ENCODE peak calls at places on chromosomes 6 and 20, in seven cellular contexts. One of them, this sample, is unnamed.

GRCh38 chr6:112773217-112773616 is 426.1 kb downstream of the RFPL4B start:
- DNase-seq in effector CD8-positive, alpha-beta T cell: no peak
- DNase-seq in T-cell: no peak
- DNase-seq in NCI-H446 treated with DMSO at 0.1 percent for 48 hours: no peak
- DNase-seq in tibial artery: no peak
- DNase-seq in RPMI7951: no peak
- DNase-seq in M059J: peak
- DNase-seq in this sample: no peak

GRCh38 chr6:1390805-1391511 is 1.6 kb downstream of the FOXF2 start:
- DNase-seq in tibial artery: no peak
- DNase-seq in effector CD8-positive, alpha-beta T cell: no peak
- DNase-seq in NCI-H446 treated with DMSO at 0.1 percent for 48 hours: no peak
- DNase-seq in M059J: no peak
- DNase-seq in RPMI7951: peak
- DNase-seq in T-cell: no peak
- DNase-seq in this sample: no peak

GRCh38 chr6:18595774-18596528 is 208.8 kb downstream of the RNF144B start:
- DNase-seq in effector CD8-positive, alpha-beta T cell: peak
- DNase-seq in T-cell: peak
- DNase-seq in tibial artery: peak
- DNase-seq in NCI-H446 treated with DMSO at 0.1 percent for 48 hours: peak
- DNase-seq in RPMI7951: peak
- DNase-seq in M059J: peak
- DNase-seq in this sample: no peak

GRCh38 chr6:151431336-151431735 is 20.6 kb downstream of the RMND1 start:
- DNase-seq in NCI-H446 treated with DMSO at 0.1 percent for 48 hours: no peak
- DNase-seq in tibial artery: no peak
- DNase-seq in M059J: no peak
- DNase-seq in effector CD8-positive, alpha-beta T cell: no peak
- DNase-seq in RPMI7951: no peak
- DNase-seq in T-cell: no peak
- DNase-seq in this sample: no peak

GRCh38 chr6:82396964-82397761 is 33.5 kb downstream of the TPBG start:
- DNase-seq in RPMI7951: peak
- DNase-seq in T-cell: no peak
- DNase-seq in tibial artery: no peak
- DNase-seq in NCI-H446 treated with DMSO at 0.1 percent for 48 hours: no peak
- DNase-seq in effector CD8-positive, alpha-beta T cell: no peak
- DNase-seq in M059J: peak
- DNase-seq in this sample: no peak

GRCh38 chr20:32019156-32019510 is 8.9 kb downstream of the CCM2L start:
- DNase-seq in M059J: no peak
- DNase-seq in tibial artery: no peak
- DNase-seq in RPMI7951: no peak
- DNase-seq in effector CD8-positive, alpha-beta T cell: no peak
- DNase-seq in T-cell: no peak
- DNase-seq in NCI-H446 treated with DMSO at 0.1 percent for 48 hours: no peak
- DNase-seq in this sample: no peak

GRCh38 chr6:44088827-44089590 is 38.2 kb downstream of the MRPL14 start:
- DNase-seq in RPMI7951: no peak
- DNase-seq in T-cell: no peak
- DNase-seq in tibial artery: no peak
- DNase-seq in M059J: no peak
- DNase-seq in effector CD8-positive, alpha-beta T cell: no peak
- DNase-seq in NCI-H446 treated with DMSO at 0.1 percent for 48 hours: no peak
- DNase-seq in this sample: no peak

GRCh38 chr6:116287668-116288282 is 8.0 kb upstream of the TSPYL1 start:
- DNase-seq in RPMI7951: peak
- DNase-seq in M059J: peak
- DNase-seq in tibial artery: no peak
- DNase-seq in effector CD8-positive, alpha-beta T cell: no peak
- DNase-seq in NCI-H446 treated with DMSO at 0.1 percent for 48 hours: peak
- DNase-seq in T-cell: no peak
- DNase-seq in this sample: no peak

GRCh38 chr6:100116409-100117194 is 122.6 kb upstream of the MCHR2 start:
- DNase-seq in M059J: peak
- DNase-seq in T-cell: no peak
- DNase-seq in RPMI7951: peak
- DNase-seq in NCI-H446 treated with DMSO at 0.1 percent for 48 hours: peak
- DNase-seq in effector CD8-positive, alpha-beta T cell: no peak
- DNase-seq in tibial artery: no peak
- DNase-seq in this sample: no peak

GRCh38 chr20:25011831-25012241 is 19.3 kb upstream of the APMAP start:
- DNase-seq in effector CD8-positive, alpha-beta T cell: no peak
- DNase-seq in M059J: no peak
- DNase-seq in RPMI7951: no peak
- DNase-seq in T-cell: no peak
- DNase-seq in NCI-H446 treated with DMSO at 0.1 percent for 48 hours: no peak
- DNase-seq in tibial artery: peak
- DNase-seq in this sample: peak

GRCh38 chr20:46784450-46785127 is 75.1 kb downstream of the SLC2A10 start:
- DNase-seq in tibial artery: no peak
- DNase-seq in RPMI7951: peak
- DNase-seq in effector CD8-positive, alpha-beta T cell: no peak
- DNase-seq in T-cell: no peak
- DNase-seq in NCI-H446 treated with DMSO at 0.1 percent for 48 hours: no peak
- DNase-seq in M059J: peak
- DNase-seq in this sample: no peak

GRCh38 chr6:41637179-41638001 is 878 bp upstream of the MDFI start:
- DNase-seq in NCI-H446 treated with DMSO at 0.1 percent for 48 hours: no peak
- DNase-seq in RPMI7951: no peak
- DNase-seq in T-cell: no peak
- DNase-seq in M059J: no peak
- DNase-seq in tibial artery: no peak
- DNase-seq in effector CD8-positive, alpha-beta T cell: no peak
- DNase-seq in this sample: no peak

GRCh38 chr20:22946594-22946993 is 88.5 kb upstream of the SSTR4 start:
- DNase-seq in RPMI7951: no peak
- DNase-seq in M059J: no peak
- DNase-seq in effector CD8-positive, alpha-beta T cell: no peak
- DNase-seq in tibial artery: no peak
- DNase-seq in NCI-H446 treated with DMSO at 0.1 percent for 48 hours: no peak
- DNase-seq in T-cell: no peak
- DNase-seq in this sample: no peak

GRCh38 chr6:148980234-148980633 is 233.4 kb downstream of the UST start:
- DNase-seq in tibial artery: no peak
- DNase-seq in effector CD8-positive, alpha-beta T cell: no peak
- DNase-seq in NCI-H446 treated with DMSO at 0.1 percent for 48 hours: no peak
- DNase-seq in RPMI7951: no peak
- DNase-seq in T-cell: no peak
- DNase-seq in M059J: no peak
- DNase-seq in this sample: no peak

GRCh38 chr20:44582321-44583025 is at the start of gene PKIG:
- DNase-seq in tibial artery: peak
- DNase-seq in T-cell: no peak
- DNase-seq in M059J: peak
- DNase-seq in RPMI7951: peak
- DNase-seq in NCI-H446 treated with DMSO at 0.1 percent for 48 hours: no peak
- DNase-seq in effector CD8-positive, alpha-beta T cell: no peak
- DNase-seq in this sample: peak

GRCh38 chr6:36245572-36246031 is 24.3 kb upstream of the PNPLA1 start:
- DNase-seq in M059J: no peak
- DNase-seq in effector CD8-positive, alpha-beta T cell: no peak
- DNase-seq in T-cell: peak
- DNase-seq in NCI-H446 treated with DMSO at 0.1 percent for 48 hours: no peak
- DNase-seq in RPMI7951: no peak
- DNase-seq in tibial artery: no peak
- DNase-seq in this sample: no peak

GRCh38 chr6:14727494-14728395 is 518.1 kb upstream of the JARID2 start:
- DNase-seq in T-cell: no peak
- DNase-seq in M059J: no peak
- DNase-seq in RPMI7951: no peak
- DNase-seq in NCI-H446 treated with DMSO at 0.1 percent for 48 hours: no peak
- DNase-seq in effector CD8-positive, alpha-beta T cell: no peak
- DNase-seq in tibial artery: peak
- DNase-seq in this sample: no peak

GRCh38 chr20:21514553-21515251 is 838 bp upstream of the NKX2-2 start:
- DNase-seq in tibial artery: no peak
- DNase-seq in T-cell: no peak
- DNase-seq in RPMI7951: no peak
- DNase-seq in effector CD8-positive, alpha-beta T cell: no peak
- DNase-seq in NCI-H446 treated with DMSO at 0.1 percent for 48 hours: no peak
- DNase-seq in M059J: peak
- DNase-seq in this sample: no peak

GRCh38 chr20:25274891-25275812 is 27.3 kb downstream of the PYGB start:
- DNase-seq in M059J: no peak
- DNase-seq in T-cell: no peak
- DNase-seq in tibial artery: peak
- DNase-seq in effector CD8-positive, alpha-beta T cell: no peak
- DNase-seq in RPMI7951: no peak
- DNase-seq in NCI-H446 treated with DMSO at 0.1 percent for 48 hours: no peak
- DNase-seq in this sample: peak

GRCh38 chr6:130602151-130602770 is 224.9 kb upstream of the SMLR1 start:
- DNase-seq in effector CD8-positive, alpha-beta T cell: no peak
- DNase-seq in tibial artery: no peak
- DNase-seq in T-cell: no peak
- DNase-seq in RPMI7951: peak
- DNase-seq in NCI-H446 treated with DMSO at 0.1 percent for 48 hours: no peak
- DNase-seq in M059J: peak
- DNase-seq in this sample: no peak

GRCh38 chr6:96520851-96521115 is 823 bp upstream of the UFL1 start:
- DNase-seq in tibial artery: no peak
- DNase-seq in T-cell: no peak
- DNase-seq in RPMI7951: peak
- DNase-seq in effector CD8-positive, alpha-beta T cell: no peak
- DNase-seq in NCI-H446 treated with DMSO at 0.1 percent for 48 hours: no peak
- DNase-seq in M059J: peak
- DNase-seq in this sample: no peak

GRCh38 chr20:24781061-24781980 is 167.7 kb upstream of the CST7 start:
- DNase-seq in tibial artery: no peak
- DNase-seq in RPMI7951: peak
- DNase-seq in effector CD8-positive, alpha-beta T cell: no peak
- DNase-seq in M059J: peak
- DNase-seq in NCI-H446 treated with DMSO at 0.1 percent for 48 hours: peak
- DNase-seq in T-cell: no peak
- DNase-seq in this sample: no peak

GRCh38 chr6:46412662-46413061 is 78.6 kb downstream of the RCAN2 start:
- DNase-seq in T-cell: no peak
- DNase-seq in tibial artery: no peak
- DNase-seq in NCI-H446 treated with DMSO at 0.1 percent for 48 hours: no peak
- DNase-seq in M059J: peak
- DNase-seq in effector CD8-positive, alpha-beta T cell: no peak
- DNase-seq in RPMI7951: peak
- DNase-seq in this sample: no peak

GRCh38 chr6:101640131-101640530 is 246.6 kb downstream of the GRIK2 start:
- DNase-seq in tibial artery: no peak
- DNase-seq in T-cell: no peak
- DNase-seq in RPMI7951: no peak
- DNase-seq in NCI-H446 treated with DMSO at 0.1 percent for 48 hours: no peak
- DNase-seq in effector CD8-positive, alpha-beta T cell: no peak
- DNase-seq in M059J: peak
- DNase-seq in this sample: no peak

GRCh38 chr6:164098857-164099534 is 684.5 kb downstream of the QKI start:
- DNase-seq in M059J: no peak
- DNase-seq in tibial artery: no peak
- DNase-seq in RPMI7951: peak
- DNase-seq in NCI-H446 treated with DMSO at 0.1 percent for 48 hours: no peak
- DNase-seq in effector CD8-positive, alpha-beta T cell: no peak
- DNase-seq in T-cell: no peak
- DNase-seq in this sample: peak

GRCh38 chr6:44117397-44118128 is 9.7 kb downstream of the MRPL14 start:
- DNase-seq in T-cell: no peak
- DNase-seq in M059J: peak
- DNase-seq in RPMI7951: no peak
- DNase-seq in NCI-H446 treated with DMSO at 0.1 percent for 48 hours: no peak
- DNase-seq in tibial artery: no peak
- DNase-seq in effector CD8-positive, alpha-beta T cell: no peak
- DNase-seq in this sample: no peak

GRCh38 chr6:107360476-107360875 is 98.9 kb downstream of the PDSS2 start:
- DNase-seq in T-cell: no peak
- DNase-seq in effector CD8-positive, alpha-beta T cell: no peak
- DNase-seq in M059J: no peak
- DNase-seq in RPMI7951: no peak
- DNase-seq in tibial artery: no peak
- DNase-seq in NCI-H446 treated with DMSO at 0.1 percent for 48 hours: no peak
- DNase-seq in this sample: no peak

GRCh38 chr20:3659492-3660261 is 3.5 kb downstream of the GFRA4 start:
- DNase-seq in tibial artery: no peak
- DNase-seq in T-cell: no peak
- DNase-seq in M059J: no peak
- DNase-seq in NCI-H446 treated with DMSO at 0.1 percent for 48 hours: no peak
- DNase-seq in effector CD8-positive, alpha-beta T cell: no peak
- DNase-seq in RPMI7951: no peak
- DNase-seq in this sample: no peak

GRCh38 chr20:45095753-45096371 is 5.1 kb downstream of the KCNS1 start:
- DNase-seq in tibial artery: no peak
- DNase-seq in M059J: peak
- DNase-seq in RPMI7951: peak
- DNase-seq in effector CD8-positive, alpha-beta T cell: peak
- DNase-seq in NCI-H446 treated with DMSO at 0.1 percent for 48 hours: peak
- DNase-seq in T-cell: peak
- DNase-seq in this sample: no peak

GRCh38 chr6:106972500-106972899 is 2.0 kb downstream of the CD24 start:
- DNase-seq in RPMI7951: no peak
- DNase-seq in NCI-H446 treated with DMSO at 0.1 percent for 48 hours: no peak
- DNase-seq in tibial artery: no peak
- DNase-seq in effector CD8-positive, alpha-beta T cell: no peak
- DNase-seq in T-cell: no peak
- DNase-seq in M059J: no peak
- DNase-seq in this sample: no peak

GRCh38 chr6:32954983-32955802 is 2.3 kb upstream of the HLA-DMA start:
- DNase-seq in effector CD8-positive, alpha-beta T cell: no peak
- DNase-seq in NCI-H446 treated with DMSO at 0.1 percent for 48 hours: no peak
- DNase-seq in T-cell: no peak
- DNase-seq in M059J: peak
- DNase-seq in tibial artery: no peak
- DNase-seq in RPMI7951: peak
- DNase-seq in this sample: no peak

GRCh38 chr20:43658068-43658722 is 8.7 kb upstream of the MYBL2 start:
- DNase-seq in M059J: peak
- DNase-seq in RPMI7951: peak
- DNase-seq in effector CD8-positive, alpha-beta T cell: no peak
- DNase-seq in T-cell: no peak
- DNase-seq in tibial artery: no peak
- DNase-seq in NCI-H446 treated with DMSO at 0.1 percent for 48 hours: no peak
- DNase-seq in this sample: no peak

GRCh38 chr6:110430236-110430635 is 14.9 kb upstream of the DDO start:
- DNase-seq in NCI-H446 treated with DMSO at 0.1 percent for 48 hours: no peak
- DNase-seq in T-cell: no peak
- DNase-seq in M059J: peak
- DNase-seq in RPMI7951: no peak
- DNase-seq in tibial artery: no peak
- DNase-seq in effector CD8-positive, alpha-beta T cell: no peak
- DNase-seq in this sample: no peak

GRCh38 chr6:2542858-2543218 is 207.9 kb downstream of the MYLK4 start:
- DNase-seq in T-cell: peak
- DNase-seq in M059J: peak
- DNase-seq in RPMI7951: peak
- DNase-seq in tibial artery: no peak
- DNase-seq in effector CD8-positive, alpha-beta T cell: no peak
- DNase-seq in NCI-H446 treated with DMSO at 0.1 percent for 48 hours: no peak
- DNase-seq in this sample: no peak

GRCh38 chr6:152146385-152146784 is 338.9 kb downstream of the ESR1 start:
- DNase-seq in effector CD8-positive, alpha-beta T cell: no peak
- DNase-seq in NCI-H446 treated with DMSO at 0.1 percent for 48 hours: no peak
- DNase-seq in M059J: peak
- DNase-seq in T-cell: no peak
- DNase-seq in RPMI7951: peak
- DNase-seq in tibial artery: no peak
- DNase-seq in this sample: no peak

GRCh38 chr20:33108641-33109040 is 29.2 kb downstream of the BPIFB4 start:
- DNase-seq in effector CD8-positive, alpha-beta T cell: no peak
- DNase-seq in M059J: no peak
- DNase-seq in T-cell: no peak
- DNase-seq in RPMI7951: peak
- DNase-seq in tibial artery: no peak
- DNase-seq in NCI-H446 treated with DMSO at 0.1 percent for 48 hours: no peak
- DNase-seq in this sample: no peak

This sample was measured in psoas muscle.